ENCODE peak calls at places on chromosome 6, in four cellular contexts. One of them, this sample, is unnamed. For H3K4me1, the result is how much of the 10 kb centered on the place peaks cover.

GRCh38 chr6:152701081-152701862 is 3.6 kb downstream of the MYCT1 start:
- DNase-seq in hepatocyte: no peak
- DNase-seq in neural progenitor cell: no peak
- DNase-seq in CD4-positive, alpha-beta memory T cell: no peak
- DNase-seq in this sample: no peak

GRCh38 chr6:89433637-89434499 is 916 bp downstream of the ANKRD6 start:
- DNase-seq in CD4-positive, alpha-beta memory T cell: peak
- DNase-seq in hepatocyte: peak
- DNase-seq in neural progenitor cell: peak
- DNase-seq in this sample: peak

GRCh38 chr6:39092124-39092523 is 22.9 kb downstream of the SAYSD1 start:
- DNase-seq in neural progenitor cell: peak
- DNase-seq in hepatocyte: no peak
- DNase-seq in CD4-positive, alpha-beta memory T cell: no peak
- DNase-seq in this sample: no peak

GRCh38 chr6:158060447-158061360 is 79.0 kb downstream of the SYNJ2 start:
- DNase-seq in neural progenitor cell: no peak
- DNase-seq in CD4-positive, alpha-beta memory T cell: peak
- DNase-seq in hepatocyte: peak
- DNase-seq in this sample: no peak

GRCh38 chr6:13916230-13916944 is 8.4 kb upstream of the RNF182 start:
- DNase-seq in CD4-positive, alpha-beta memory T cell: no peak
- DNase-seq in neural progenitor cell: no peak
- DNase-seq in hepatocyte: peak
- DNase-seq in this sample: no peak

GRCh38 chr6:30818426-30818841 is 65.9 kb upstream of the DDR1 start:
- DNase-seq in neural progenitor cell: no peak
- DNase-seq in CD4-positive, alpha-beta memory T cell: no peak
- DNase-seq in hepatocyte: peak
- DNase-seq in this sample: no peak

GRCh38 chr6:144379356-144379755 is 94.2 kb downstream of the UTRN start:
- DNase-seq in neural progenitor cell: no peak
- DNase-seq in CD4-positive, alpha-beta memory T cell: no peak
- DNase-seq in hepatocyte: no peak
- DNase-seq in this sample: no peak

GRCh38 chr6:15607603-15608002 is 55.2 kb downstream of the DTNBP1 start:
- DNase-seq in CD4-positive, alpha-beta memory T cell: no peak
- DNase-seq in neural progenitor cell: no peak
- DNase-seq in hepatocyte: no peak
- DNase-seq in this sample: no peak

GRCh38 chr6:44126320-44127149 is 717 bp downstream of the MRPL14 start:
- DNase-seq in CD4-positive, alpha-beta memory T cell: peak
- DNase-seq in neural progenitor cell: peak
- DNase-seq in hepatocyte: peak
- DNase-seq in this sample: peak

GRCh38 chr6:158219229-158219628 is 51.1 kb downstream of the GTF2H5 start:
- DNase-seq in hepatocyte: peak
- DNase-seq in neural progenitor cell: no peak
- DNase-seq in CD4-positive, alpha-beta memory T cell: no peak
- DNase-seq in this sample: no peak

GRCh38 chr6:118580585-118581419 is 32.7 kb downstream of the PLN start:
- DNase-seq in hepatocyte: peak
- DNase-seq in neural progenitor cell: peak
- DNase-seq in CD4-positive, alpha-beta memory T cell: peak
- DNase-seq in this sample: no peak

DNA sequence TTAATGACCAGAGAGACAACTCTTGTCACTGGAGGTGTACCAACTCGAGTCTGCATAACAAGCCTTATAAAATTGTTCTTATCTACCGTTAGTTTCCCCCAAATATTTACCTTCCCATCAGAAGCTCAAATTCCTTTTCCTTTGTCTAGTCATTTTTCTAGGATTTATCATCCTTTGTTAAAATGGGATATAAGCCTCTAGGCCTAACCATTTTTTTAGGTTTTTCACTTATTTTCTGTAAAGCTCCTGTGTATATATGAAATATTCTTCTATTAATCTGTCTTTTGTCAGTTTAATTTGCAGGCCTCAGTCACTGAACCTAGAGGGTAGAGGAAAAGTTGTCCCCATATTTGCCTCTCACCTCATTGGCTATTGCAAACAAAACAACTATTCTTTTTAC is 99.6 kb upstream of the TNFAIP3 start:
- DNase-seq in CD4-positive, alpha-beta memory T cell: no peak
- DNase-seq in neural progenitor cell: no peak
- DNase-seq in hepatocyte: no peak
- DNase-seq in this sample: no peak
- H3K4me1 ChIP-seq in CD4-positive, alpha-beta memory T cell: under half
- H3K4me1 ChIP-seq in neural progenitor cell: under half
- H3K4me1 ChIP-seq in hepatocyte: under half
- H3K4me1 ChIP-seq in this sample: under half

GRCh38 chr6:136890194-136890558 is 31.9 kb upstream of the SLC35D3 start:
- DNase-seq in neural progenitor cell: no peak
- DNase-seq in hepatocyte: no peak
- DNase-seq in CD4-positive, alpha-beta memory T cell: no peak
- DNase-seq in this sample: no peak

GRCh38 chr6:136886110-136886509 is 36.0 kb upstream of the SLC35D3 start:
- DNase-seq in CD4-positive, alpha-beta memory T cell: no peak
- DNase-seq in hepatocyte: no peak
- DNase-seq in neural progenitor cell: no peak
- DNase-seq in this sample: no peak

GRCh38 chr6:136889271-136890193 is 32.6 kb upstream of the SLC35D3 start:
- DNase-seq in hepatocyte: no peak
- DNase-seq in CD4-positive, alpha-beta memory T cell: no peak
- DNase-seq in neural progenitor cell: no peak
- DNase-seq in this sample: no peak

GRCh38 chr6:136890986-136891385 is 31.1 kb upstream of the SLC35D3 start:
- DNase-seq in hepatocyte: no peak
- DNase-seq in CD4-positive, alpha-beta memory T cell: no peak
- DNase-seq in neural progenitor cell: no peak
- DNase-seq in this sample: no peak

GRCh38 chr6:136887899-136888298 is 34.2 kb upstream of the SLC35D3 start:
- DNase-seq in hepatocyte: no peak
- DNase-seq in neural progenitor cell: no peak
- DNase-seq in CD4-positive, alpha-beta memory T cell: no peak
- DNase-seq in this sample: no peak
- H3K4me3 ChIP-seq in hepatocyte: no peak
- H3K4me3 ChIP-seq in neural progenitor cell: no peak
- H3K4me3 ChIP-seq in CD4-positive, alpha-beta memory T cell: no peak
- H3K4me3 ChIP-seq in this sample: no peak

GRCh38 chr6:7215140-7215539 is 97.9 kb downstream of the SSR1 start:
- DNase-seq in CD4-positive, alpha-beta memory T cell: no peak
- DNase-seq in hepatocyte: no peak
- DNase-seq in neural progenitor cell: no peak
- DNase-seq in this sample: no peak
- H3K4me1 ChIP-seq in CD4-positive, alpha-beta memory T cell: under half
- H3K4me1 ChIP-seq in hepatocyte: under half
- H3K4me1 ChIP-seq in neural progenitor cell: under half
- H3K4me1 ChIP-seq in this sample: under half

GRCh38 chr6:45661667-45662066 is 283.9 kb upstream of the SUPT3H start:
- DNase-seq in hepatocyte: no peak
- DNase-seq in CD4-positive, alpha-beta memory T cell: no peak
- DNase-seq in neural progenitor cell: no peak
- DNase-seq in this sample: no peak

GRCh38 chr6:45667265-45667664 is 289.5 kb upstream of the SUPT3H start:
- DNase-seq in neural progenitor cell: peak
- DNase-seq in CD4-positive, alpha-beta memory T cell: no peak
- DNase-seq in hepatocyte: no peak
- DNase-seq in this sample: no peak

GRCh38 chr6:45665859-45666258 is 288.1 kb upstream of the SUPT3H start:
- DNase-seq in CD4-positive, alpha-beta memory T cell: no peak
- DNase-seq in hepatocyte: no peak
- DNase-seq in neural progenitor cell: peak
- DNase-seq in this sample: no peak

GRCh38 chr6:45666844-45667243 is 289.1 kb upstream of the SUPT3H start:
- DNase-seq in neural progenitor cell: no peak
- DNase-seq in CD4-positive, alpha-beta memory T cell: no peak
- DNase-seq in hepatocyte: no peak
- DNase-seq in this sample: no peak

DNA sequence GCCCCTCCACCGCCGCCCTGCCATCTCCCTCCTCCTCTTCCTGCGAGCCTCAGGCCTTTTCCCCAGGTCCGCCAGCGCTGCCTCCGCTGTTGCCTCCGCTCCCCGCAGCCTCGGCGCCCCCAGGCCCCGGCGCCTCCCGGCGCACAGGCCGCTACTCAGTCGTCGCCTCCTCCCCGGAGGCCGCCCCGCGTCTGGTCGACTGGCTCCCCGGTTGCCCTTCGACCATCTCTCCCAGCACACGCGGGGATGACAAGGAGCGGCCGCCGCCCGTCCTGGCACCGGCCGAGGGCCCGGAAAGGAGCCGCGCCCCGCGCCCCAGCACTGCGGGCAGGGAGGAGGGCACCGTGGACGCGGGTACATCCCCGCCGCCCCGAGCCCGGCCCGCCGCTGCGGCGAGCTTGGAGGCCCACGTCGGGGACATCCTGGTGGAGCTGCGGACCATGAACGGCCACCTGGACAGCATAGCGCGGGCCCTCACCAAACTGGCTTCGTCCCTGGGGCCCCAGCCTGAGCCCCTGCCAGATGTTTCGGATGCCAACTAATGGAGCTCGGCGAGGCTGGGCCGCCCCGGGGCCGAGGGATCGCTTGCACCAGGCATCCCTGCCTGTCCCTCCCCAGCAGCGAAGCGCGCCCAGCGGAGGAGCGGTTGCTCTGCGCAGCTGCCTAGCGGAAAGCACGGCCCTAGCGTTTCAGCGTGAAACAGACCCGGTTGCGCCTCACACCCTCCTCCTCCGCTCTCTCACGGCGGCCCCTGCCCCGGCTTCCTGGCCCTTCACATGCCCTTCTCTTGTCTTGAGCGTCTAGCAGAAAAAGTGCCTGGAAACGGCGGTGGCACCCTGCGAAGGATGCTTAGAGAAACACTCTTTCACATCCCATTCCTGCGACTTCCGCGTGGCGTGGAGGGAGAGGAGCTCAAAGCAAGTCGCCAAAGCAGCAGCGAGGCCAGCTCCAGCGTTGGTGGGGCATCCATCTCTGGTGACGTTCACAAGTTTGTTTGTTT is 285.7 kb upstream of the SUPT3H start:
- DNase-seq in CD4-positive, alpha-beta memory T cell: peak
- DNase-seq in hepatocyte: peak
- DNase-seq in neural progenitor cell: peak
- DNase-seq in this sample: peak
- H3K4me3 ChIP-seq in CD4-positive, alpha-beta memory T cell: no peak
- H3K4me3 ChIP-seq in hepatocyte: peak
- H3K4me3 ChIP-seq in neural progenitor cell: peak
- H3K4me3 ChIP-seq in this sample: peak

GRCh38 chr6:129163551-129163950 is 280.6 kb downstream of the LAMA2 start:
- DNase-seq in CD4-positive, alpha-beta memory T cell: no peak
- DNase-seq in neural progenitor cell: no peak
- DNase-seq in hepatocyte: no peak
- DNase-seq in this sample: no peak

GRCh38 chr6:129164032-129164431 is 281.1 kb downstream of the LAMA2 start:
- DNase-seq in neural progenitor cell: no peak
- DNase-seq in hepatocyte: no peak
- DNase-seq in CD4-positive, alpha-beta memory T cell: no peak
- DNase-seq in this sample: no peak

DNA sequence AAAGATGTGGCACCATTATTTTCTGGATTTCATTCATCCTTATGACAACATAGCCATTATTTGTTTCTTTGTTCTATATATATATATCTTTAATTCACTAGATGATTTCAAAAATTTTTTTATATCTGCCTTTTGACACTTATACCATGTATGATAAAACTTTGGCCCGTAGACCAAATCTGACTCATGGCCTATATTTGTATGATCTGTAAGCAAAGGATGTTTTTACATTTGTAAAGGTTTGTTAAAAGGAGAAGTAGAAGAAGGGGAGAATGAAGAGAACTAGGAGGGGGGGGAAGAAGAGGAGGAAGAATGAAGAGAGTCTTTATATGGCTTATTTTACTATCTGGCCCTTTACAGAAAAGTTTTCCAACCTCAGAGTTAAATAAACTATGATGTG is 279.7 kb downstream of the LAMA2 start:
- DNase-seq in CD4-positive, alpha-beta memory T cell: no peak
- DNase-seq in neural progenitor cell: no peak
- DNase-seq in hepatocyte: no peak
- DNase-seq in this sample: no peak
- H3K4me1 ChIP-seq in CD4-positive, alpha-beta memory T cell: under half
- H3K4me1 ChIP-seq in neural progenitor cell: under half
- H3K4me1 ChIP-seq in hepatocyte: under half
- H3K4me1 ChIP-seq in this sample: under half

This sample was measured in CD4-positive, CD25-positive, alpha-beta regulatory T cell.